ENCODE peak calls at places on chromosomes 7 and 10, in nine cellular contexts. O is HCT116, V is psoas muscle, G is GM23338, A is suprapubic skin, U is cardiac muscle cell, M is uterus, T is heart right ventricle, I is tibial artery. S is an unnamed sample.
A peak's percentile ranks its signal among the peaks of the same experiment; 100 is the strongest.

GRCh38 chr10:11337516-11337915 is 273.9 kb downstream of the USP6NL start:
- DNase-seq in I (no peak), M (no peak), U (no peak), V (no peak), O (no peak), G (peak; percentile 34), T (no peak), A (no peak), S (no peak)

GRCh38 chr7:138755331-138755747 is 42.5 kb upstream of the TMEM213 start:
- DNase-seq in A (no peak), V (no peak), O (no peak), M (no peak), I (no peak), T (no peak), U (peak; percentile 27), G (peak; percentile 35), S (no peak)

GRCh38 chr7:39461263-39461662 is 104.9 kb upstream of the YAE1 start:
- DNase-seq in T (no peak), U (no peak), M (no peak), A (no peak), O (no peak), V (no peak), G (no peak), I (no peak), S (no peak)

GRCh38 chr10:117631276-117632151 is 89.0 kb downstream of the EMX2 start:
- DNase-seq in V (peak; percentile 50), M (peak; percentile 73), T (peak; percentile 58), U (no peak), I (no peak), A (no peak), G (no peak), O (no peak), S (no peak)

GRCh38 chr7:38448076-38448475 is 174.6 kb upstream of the TARP start:
- DNase-seq in G (no peak), A (no peak), I (no peak), T (no peak), V (no peak), U (no peak), O (no peak), M (no peak), S (no peak)

GRCh38 chr10:114073787-114074186 is 30.1 kb downstream of the ADRB1 start:
- DNase-seq in O (no peak), I (no peak), T (no peak), V (no peak), A (no peak), M (no peak), G (no peak), U (no peak), S (peak; percentile 12)

GRCh38 chr7:135077642-135078041 is 70.2 kb upstream of the TMEM140 start:
- DNase-seq in U (no peak), O (no peak), A (no peak), T (no peak), V (no peak), I (no peak), M (no peak), G (peak; percentile 51), S (no peak)

GRCh38 chr7:134845461-134845860 is 66.0 kb downstream of the CALD1 start:
- DNase-seq in A (no peak), G (no peak), T (no peak), I (no peak), U (no peak), M (no peak), O (peak; percentile 38), V (no peak), S (no peak)

GRCh38 chr7:37382546-37383088 is 66.0 kb downstream of the ELMO1 start:
- DNase-seq in A (no peak), M (no peak), U (no peak), O (no peak), G (no peak), I (no peak), V (no peak), T (no peak), S (no peak)

GRCh38 chr7:127582361-127582760 is 3.0 kb downstream of the GCC1 start:
- DNase-seq in M (peak; percentile 40), G (no peak), U (no peak), A (no peak), T (peak; percentile 83), V (peak; percentile 64), O (no peak), I (no peak), S (no peak)

GRCh38 chr7:150778738-150779301 is 21.3 kb downstream of the TMEM176B start:
- DNase-seq in V (peak; percentile 77), O (peak; percentile 68), G (peak; percentile 92), T (peak; percentile 87), M (peak; percentile 82), U (peak; percentile 87), A (peak; percentile 91), I (peak; percentile 84), S (peak; percentile 57)

GRCh38 chr7:151876112-151876898 is 610 bp downstream of the PRKAG2 start:
- DNase-seq in G (peak; percentile 74), T (peak; percentile 86), M (peak; percentile 77), O (no peak), I (peak; percentile 89), U (peak; percentile 80), A (peak; percentile 92), V (peak; percentile 78), S (peak; percentile 65)

GRCh38 chr10:78974409-78975317 is 94.1 kb upstream of the ZMIZ1 start:
- DNase-seq in V (peak; percentile 75), U (peak; percentile 50), A (peak; percentile 91), I (peak; percentile 89), M (peak; percentile 72), O (peak; percentile 47), G (peak; percentile 78), T (peak; percentile 45), S (peak; percentile 79)

GRCh38 chr10:91415816-91416215 is 5.7 kb downstream of the HECTD2 start:
- DNase-seq in U (no peak), M (no peak), T (no peak), A (no peak), O (no peak), I (no peak), G (no peak), V (no peak), S (no peak)

GRCh38 chr7:151885202-151885580 is 8.3 kb upstream of the PRKAG2 start:
- DNase-seq in V (no peak), T (no peak), M (no peak), A (peak; percentile 54), I (no peak), O (no peak), G (no peak), U (no peak), S (no peak)

GRCh38 chr7:131327626-131328386 is at the start of gene MKLN1:
- DNase-seq in M (peak; percentile 90), I (peak; percentile 91), G (peak; percentile 97), U (peak; percentile 97), A (peak; percentile 97), T (peak; percentile 93), O (peak; percentile 72), V (peak; percentile 94), S (peak; percentile 86)

GRCh38 chr10:43002596-43002995 is 74.3 kb upstream of the RET start:
- DNase-seq in T (no peak), U (no peak), I (no peak), V (no peak), O (no peak), G (no peak), A (no peak), M (no peak), S (no peak)
- H3K4me3 ChIP-seq in T (no peak overlapping the region), U (no peak overlapping the region), I (no peak overlapping the region), V (no peak overlapping the region), O (no peak overlapping the region), G (no peak overlapping the region), A (no peak overlapping the region), M (no peak overlapping the region), S (no peak overlapping the region)

DNA sequence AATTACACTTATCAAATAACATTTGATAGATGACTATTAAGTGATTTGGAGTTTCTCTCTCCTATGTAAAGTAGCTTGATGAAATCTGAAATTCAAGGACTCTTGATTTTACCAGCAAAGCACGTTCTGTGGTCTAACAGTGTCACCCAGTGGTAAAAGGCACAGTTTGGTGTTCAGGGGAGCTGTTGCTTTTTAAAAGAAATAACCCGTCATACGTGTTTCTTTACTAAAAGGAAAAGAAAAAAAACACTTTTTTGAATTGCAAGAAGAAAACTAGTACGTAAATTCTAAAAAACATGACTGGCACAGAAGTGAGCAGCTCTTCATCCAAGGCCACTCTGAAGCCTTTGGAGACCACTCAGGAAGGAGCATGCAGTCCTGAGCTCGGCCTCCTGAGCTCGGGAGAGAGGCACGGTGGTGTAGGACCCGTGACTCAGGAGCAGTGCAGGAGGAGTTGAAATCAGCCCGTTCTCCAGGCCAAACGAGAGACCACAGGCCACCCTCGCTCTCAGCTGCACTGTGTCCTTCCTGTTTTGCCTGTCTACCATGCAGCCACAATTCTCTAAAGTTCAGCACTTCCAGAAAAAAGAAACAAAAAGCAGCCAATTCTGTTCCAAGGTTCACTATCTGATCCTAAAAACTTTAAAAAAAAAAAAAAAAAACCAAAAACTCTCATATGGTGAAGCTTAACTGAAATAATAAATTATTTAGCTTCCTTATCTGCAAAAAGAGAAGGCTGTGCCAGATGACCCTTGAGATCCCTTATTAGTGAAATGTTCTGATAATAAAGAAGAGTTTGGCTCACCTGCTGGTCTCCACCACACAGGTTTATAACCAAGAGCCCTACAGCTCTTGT is 212.6 kb upstream of the FRMD4A start:
- DNase-seq in M (no peak), G (no peak), I (peak; percentile 50), A (no peak), O (no peak), T (no peak), V (no peak), U (no peak), S (peak; percentile 59)
- H3K4me1 ChIP-seq in M (no peaks in the 10 kb centered on the region), G (peaks cover 8% of the 10 kb centered on the region), I (no peaks in the 10 kb centered on the region), A (peaks cover 5% of the 10 kb centered on the region), O (peaks cover 14% of the 10 kb centered on the region), T (no peaks in the 10 kb centered on the region), V (no peaks in the 10 kb centered on the region), U (no peaks in the 10 kb centered on the region), S (peaks cover 97% of the 10 kb centered on the region)

GRCh38 chr7:44567884-44568283 is 5.8 kb downstream of the DDX56 start:
- DNase-seq in T (no peak), O (no peak), U (no peak), V (no peak), G (no peak), M (no peak), A (no peak), I (no peak), S (no peak)
- H3K36me3 ChIP-seq in T (no peaks in the 10 kb centered on the region), O (peaks cover 79% of the 10 kb centered on the region), U (peaks cover 64% of the 10 kb centered on the region), V (peaks cover 92% of the 10 kb centered on the region), G (peaks cover 50% of the 10 kb centered on the region), M (no peaks in the 10 kb centered on the region), A (peaks cover 88% of the 10 kb centered on the region), I (peaks cover 97% of the 10 kb centered on the region), S (peaks cover 70% of the 10 kb centered on the region)

DNA sequence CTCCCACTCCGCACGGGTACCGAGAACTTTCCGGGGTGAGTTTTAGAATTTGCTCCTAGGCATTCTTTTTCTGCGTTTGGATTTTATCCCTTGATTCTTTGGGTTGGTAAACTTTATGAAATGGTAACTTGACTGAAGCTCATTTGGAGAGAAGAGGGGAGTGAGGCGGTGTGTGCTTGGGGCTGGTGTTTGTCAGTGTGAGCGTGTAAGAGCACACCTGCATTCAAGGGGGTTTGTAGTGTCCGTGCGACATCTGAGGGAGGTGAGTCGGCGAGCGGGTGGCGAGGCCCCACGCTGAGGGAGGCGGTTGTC is 2.4 kb upstream of the ZNF503 start:
- DNase-seq in T (no peak), O (no peak), V (no peak), M (no peak), U (no peak), G (no peak), A (no peak), I (no peak), S (no peak)
- H3K4me3 ChIP-seq in T (peak overlapping the region; percentile 87), O (peak overlapping the region; percentile 93), V (peak overlapping the region; percentile 90), M (peak overlapping the region; percentile 81), U (peak overlapping the region; percentile 97), G (peak overlapping the region; percentile 65), A (peak overlapping the region; percentile 89), I (peak overlapping the region; percentile 88), S (no peak overlapping the region)

GRCh38 chr7:129675521-129675920 is 64.0 kb downstream of the NRF1 start:
- DNase-seq in U (no peak), A (no peak), M (no peak), V (no peak), T (no peak), G (no peak), O (no peak), I (no peak), S (no peak)
- H3K4me1 ChIP-seq in U (no peaks in the 10 kb centered on the region), A (no peaks in the 10 kb centered on the region), M (no peaks in the 10 kb centered on the region), V (no peaks in the 10 kb centered on the region), T (no peaks in the 10 kb centered on the region), G (peaks cover 3% of the 10 kb centered on the region), O (no peaks in the 10 kb centered on the region), I (no peaks in the 10 kb centered on the region), S (no peaks in the 10 kb centered on the region)